ENCODE peak calls at places on chromosome 3, in five cellular contexts. R is IMR-90, J is GM12878, O is A549, V is SK-N-SH. U is an unnamed sample.

GRCh38 chr3:197298858-197299854 is 744 bp upstream of the DLG1 start:
- DNase-seq in R (no peak), V (peak), O (peak), J (no peak), U (peak)

GRCh38 chr3:35486295-35486694 is 153.0 kb upstream of the ARPP21 start:
- DNase-seq in J (no peak), R (no peak), O (no peak), V (no peak), U (no peak)

GRCh38 chr3:77190281-77190841 is 150.5 kb downstream of the ROBO2 start:
- DNase-seq in J (no peak), R (no peak), O (no peak), V (no peak), U (no peak)

GRCh38 chr3:196440696-196441095 is 8.5 kb upstream of the UBXN7 start:
- DNase-seq in V (no peak), O (no peak), J (peak), R (peak), U (no peak)

GRCh38 chr3:105915524-105915923 is 46.7 kb upstream of the CBLB start:
- DNase-seq in V (no peak), J (no peak), R (no peak), O (no peak), U (no peak)

GRCh38 chr3:149792485-149793270 is at the start of gene ANKUB1:
- DNase-seq in R (no peak), V (no peak), J (no peak), O (no peak), U (no peak)

GRCh38 chr3:171257251-171258179 is 202.7 kb downstream of the TNIK start:
- DNase-seq in V (no peak), J (peak), O (no peak), R (peak), U (no peak)

GRCh38 chr3:4680881-4681300 is 187.7 kb downstream of the ITPR1 start:
- DNase-seq in O (no peak), V (no peak), J (no peak), R (peak), U (no peak)

GRCh38 chr3:178474526-178474925 is 61.7 kb upstream of the KCNMB2 start:
- DNase-seq in R (no peak), O (no peak), V (no peak), J (no peak), U (no peak)

GRCh38 chr3:77326586-77326985 is 286.7 kb downstream of the ROBO2 start:
- DNase-seq in V (no peak), R (no peak), O (no peak), J (no peak), U (no peak)

GRCh38 chr3:116165190-116165589 is 280.1 kb downstream of the LSAMP start:
- DNase-seq in V (no peak), R (no peak), O (no peak), J (no peak), U (no peak)

GRCh38 chr3:175670572-175670971 is 811.4 kb downstream of the NAALADL2 start:
- DNase-seq in O (no peak), R (peak), J (no peak), V (no peak), U (no peak)

GRCh38 chr3:119588112-119588511 is 8.8 kb downstream of the ADPRH start:
- DNase-seq in V (no peak), R (no peak), J (no peak), O (no peak), U (no peak)

GRCh38 chr3:41569632-41570338 is 370.5 kb downstream of the CTNNB1 start:
- DNase-seq in J (no peak), O (no peak), R (no peak), V (no peak), U (no peak)

GRCh38 chr3:71063768-71064287 is 519.7 kb downstream of the FOXP1 start:
- DNase-seq in V (peak), R (peak), O (no peak), J (no peak), U (no peak)

GRCh38 chr3:10116138-10116460 is 624 bp downstream of the BRK1 start:
- DNase-seq in V (no peak), R (peak), J (no peak), O (no peak), U (peak)

GRCh38 chr3:193711523-193711963 is 118.5 kb downstream of the OPA1 start:
- DNase-seq in R (no peak), O (no peak), V (no peak), J (no peak), U (no peak)

GRCh38 chr3:109023656-109024254 is 70.1 kb upstream of the GUCA1C start:
- DNase-seq in V (peak), O (peak), R (peak), J (peak), U (peak)

GRCh38 chr3:66506154-66506553 is 5.3 kb upstream of the LRIG1 start:
- DNase-seq in J (no peak), R (no peak), V (no peak), O (no peak), U (no peak)

GRCh38 chr3:66507631-66508260 is 6.9 kb upstream of the LRIG1 start:
- DNase-seq in O (no peak), V (no peak), R (no peak), J (no peak), U (no peak)

GRCh38 chr3:66502981-66503380 is 2.2 kb upstream of the LRIG1 start:
- DNase-seq in R (no peak), J (no peak), V (no peak), O (no peak), U (no peak)

GRCh38 chr3:66504761-66505641 is 4.2 kb upstream of the LRIG1 start:
- DNase-seq in J (no peak), V (no peak), O (peak), R (no peak), U (no peak)

GRCh38 chr3:66508461-66508860 is 7.6 kb upstream of the LRIG1 start:
- DNase-seq in V (no peak), O (no peak), R (no peak), J (no peak), U (no peak)
- TF ChIP-seq RCOR1 in V (no peak), O (no peak), R (no peak), J (no peak), U (no peak)

DNA sequence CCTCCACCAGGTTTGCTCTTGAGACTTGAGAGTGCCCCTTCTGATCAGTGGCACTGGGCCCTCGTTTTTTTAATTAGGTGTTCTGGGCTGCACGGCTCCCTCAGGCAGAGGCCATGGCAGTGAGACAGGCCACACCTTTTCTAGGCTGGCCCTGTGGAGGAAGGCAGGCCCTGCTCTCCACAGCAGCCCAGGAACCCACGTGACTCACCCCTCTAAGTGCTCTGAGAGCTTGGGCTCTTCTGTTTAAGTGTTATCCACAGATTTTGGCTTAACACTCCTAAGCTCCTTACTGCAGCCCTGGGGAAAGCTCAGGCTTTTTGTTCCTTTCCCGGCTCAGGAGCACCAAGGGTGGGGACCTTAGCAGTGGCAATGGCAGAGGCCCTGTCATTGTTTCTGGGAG is 463.2 kb upstream of the GBE1 start:
- DNase-seq in O (no peak), R (no peak), J (no peak), V (no peak), U (no peak)
- TF ChIP-seq RCOR1 in O (no peak), R (no peak), J (no peak), V (no peak), U (no peak)

GRCh38 chr3:124859025-124859424 is 28.1 kb downstream of the ITGB5 start:
- DNase-seq in V (no peak), J (no peak), O (peak), R (peak), U (no peak)
- TF ChIP-seq RCOR1 in V (no peak), J (no peak), O (no peak), R (no peak), U (no peak)

DNA sequence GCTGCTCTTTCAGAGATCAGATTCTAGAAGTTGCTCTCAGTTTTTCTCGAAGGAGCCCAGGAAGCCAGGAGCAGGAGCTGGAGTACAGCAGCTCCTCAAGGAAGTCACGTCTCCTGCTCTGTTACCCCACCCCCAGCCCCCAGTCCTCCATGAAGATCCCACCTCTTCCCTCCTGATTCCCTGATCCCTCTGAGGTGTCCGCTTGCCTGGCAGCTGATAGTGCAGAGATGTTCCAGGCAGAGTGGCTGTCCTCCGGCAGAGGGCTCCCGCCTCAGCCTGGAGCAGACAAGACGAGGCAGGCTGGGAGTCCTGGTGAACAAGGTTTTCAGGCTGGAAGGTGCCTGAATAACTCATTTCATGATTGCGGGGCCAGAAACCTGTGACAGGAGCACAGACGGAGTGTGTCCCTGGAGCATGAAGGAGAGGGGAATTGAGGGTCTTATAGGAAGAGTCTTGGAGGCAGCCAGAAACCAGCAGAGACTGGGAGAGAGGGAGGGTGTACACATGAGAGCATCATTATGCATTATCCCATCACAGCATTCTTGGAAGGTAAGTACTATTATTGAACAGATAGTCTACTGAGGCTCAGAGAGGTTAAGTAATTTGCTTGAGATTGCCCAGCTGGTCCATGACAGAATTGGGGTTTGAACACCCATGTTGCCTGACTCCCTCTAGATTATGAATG is 1.2 kb downstream of the HRH1 start:
- DNase-seq in R (peak), V (peak), J (no peak), O (peak), U (peak)
- TF ChIP-seq RCOR1 in R (no peak), V (no peak), J (no peak), O (no peak), U (no peak)

GRCh38 chr3:100634493-100635272 is 25.3 kb downstream of the ADGRG7 start:
- DNase-seq in J (peak), O (peak), V (no peak), R (peak), U (peak)

GRCh38 chr3:100630664-100631063 is 21.3 kb downstream of the ADGRG7 start:
- DNase-seq in O (peak), J (no peak), R (peak), V (no peak), U (peak)

GRCh38 chr3:100627491-100627890 is 18.1 kb downstream of the ADGRG7 start:
- DNase-seq in O (no peak), J (no peak), R (no peak), V (no peak), U (no peak)

GRCh38 chr3:100635273-100635701 is 25.9 kb downstream of the ADGRG7 start:
- DNase-seq in R (no peak), V (no peak), O (no peak), J (no peak), U (no peak)

DNA sequence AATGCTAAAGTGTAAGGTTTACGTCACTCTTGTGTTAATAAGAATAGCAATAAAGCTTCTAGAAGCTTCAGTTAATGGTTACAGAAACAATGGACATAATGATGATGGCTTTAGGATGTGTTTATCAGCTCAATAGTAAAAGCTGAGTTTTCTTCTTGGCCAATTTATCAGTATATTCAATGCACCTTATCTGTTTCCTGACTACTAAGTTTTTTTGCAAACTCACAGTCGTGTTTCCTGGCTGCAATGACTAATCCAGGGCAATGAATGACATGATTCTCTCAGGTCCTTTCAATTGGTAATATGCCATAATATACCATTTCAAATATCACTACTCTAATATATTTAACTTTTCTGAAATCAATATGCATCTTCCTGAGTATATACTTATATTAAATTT is 20.3 kb downstream of the ADGRG7 start:
- DNase-seq in R (no peak), J (no peak), O (no peak), V (no peak), U (no peak)
- TF ChIP-seq RCOR1 in R (no peak), J (no peak), O (no peak), V (no peak), U (no peak)